ENCODE peak calls at places on chromosomes 2 and 18, in ten cellular contexts. U is SK-N-SH; D is upper lobe of right lung; Q is adrenal gland; E is Peyer's patch; X is IMR-90; F is Caco-2; W is transverse colon; V is CD8-positive, alpha-beta T cell; J is ovary. G is an unnamed sample.

GRCh38 chr2:228224410-228224809 is 42.9 kb upstream of the SPHKAP start:
- DNase-seq in X (no peak), E (no peak), F (no peak), U (no peak), D (no peak), J (no peak), W (no peak), V (no peak), Q (no peak), G (no peak)

GRCh38 chr2:71452565-71452964 is 796 bp upstream of the DYSF start:
- DNase-seq in W (no peak), F (peak; percentile 70), V (no peak), U (no peak), X (peak; percentile 38), Q (no peak), E (no peak), D (no peak), J (no peak), G (no peak)

GRCh38 chr2:84946204-84947009 is 24.6 kb upstream of the KCMF1 start:
- DNase-seq in J (no peak), V (peak; percentile 53), F (peak; percentile 29), E (peak; percentile 83), Q (no peak), U (no peak), D (no peak), X (peak; percentile 91), W (peak; percentile 77), G (no peak)

GRCh38 chr2:52128081-52128480 is 1096.1 kb upstream of the NRXN1 start:
- DNase-seq in F (no peak), E (no peak), J (no peak), X (peak; percentile 18), W (no peak), Q (no peak), V (no peak), U (no peak), D (no peak), G (no peak)

GRCh38 chr2:11514904-11515303 is 18.9 kb upstream of the GREB1 start:
- DNase-seq in E (no peak), J (no peak), W (no peak), Q (no peak), F (no peak), X (no peak), D (no peak), U (no peak), V (no peak), G (no peak)

GRCh38 chr2:201126308-201127127 is 10.6 kb downstream of the CFLAR start:
- DNase-seq in V (no peak), D (no peak), F (peak; percentile 74), Q (peak; percentile 36), U (no peak), X (peak; percentile 49), E (no peak), W (no peak), J (no peak), G (no peak)

GRCh38 chr18:31941010-31941809 is 1.7 kb downstream of the TRAPPC8 start:
- DNase-seq in E (no peak), J (no peak), X (no peak), U (no peak), W (no peak), V (no peak), Q (no peak), F (no peak), D (no peak), G (no peak)

GRCh38 chr2:37764739-37765138 is 93.3 kb upstream of the CDC42EP3 start:
- DNase-seq in U (no peak), D (no peak), F (no peak), E (no peak), Q (no peak), W (no peak), X (no peak), V (no peak), J (no peak), G (no peak)

GRCh38 chr18:43420091-43420490 is 142.8 kb upstream of the SYT4 start:
- DNase-seq in F (no peak), W (no peak), D (no peak), U (no peak), V (no peak), Q (no peak), J (no peak), X (no peak), E (no peak), G (no peak)

GRCh38 chr2:42854207-42854818 is 61.9 kb upstream of the HAAO start:
- DNase-seq in U (no peak), W (peak; percentile 27), V (no peak), E (peak; percentile 52), X (peak; percentile 23), F (no peak), J (peak; percentile 78), Q (peak; percentile 60), D (peak; percentile 63), G (no peak)

GRCh38 chr2:104846955-104847820 is 6.7 kb upstream of the POU3F3 start:
- DNase-seq in D (no peak), E (no peak), X (no peak), J (no peak), U (no peak), Q (no peak), W (no peak), V (no peak), F (no peak), G (no peak)

GRCh38 chr2:174621323-174621722 is 23.7 kb upstream of the WIPF1 start:
- DNase-seq in V (no peak), D (no peak), X (no peak), Q (no peak), F (no peak), E (no peak), J (no peak), U (no peak), W (no peak), G (no peak)

GRCh38 chr2:127103243-127104165 is 3.5 kb downstream of the BIN1 start:
- DNase-seq in F (no peak), J (no peak), U (peak; percentile 19), V (no peak), W (peak; percentile 12), X (no peak), Q (peak; percentile 59), D (no peak), E (peak; percentile 48), G (no peak)

GRCh38 chr2:134900151-134900550 is 18.5 kb upstream of the CCNT2 start:
- DNase-seq in W (no peak), X (peak; percentile 66), E (no peak), J (no peak), Q (no peak), F (no peak), U (no peak), V (no peak), D (no peak), G (no peak)

GRCh38 chr2:108444941-108445840 is 3.8 kb upstream of the GCC2 start:
- DNase-seq in D (no peak), W (no peak), X (peak; percentile 7), J (no peak), V (no peak), Q (no peak), F (no peak), U (peak; percentile 3), E (no peak), G (no peak)

DNA sequence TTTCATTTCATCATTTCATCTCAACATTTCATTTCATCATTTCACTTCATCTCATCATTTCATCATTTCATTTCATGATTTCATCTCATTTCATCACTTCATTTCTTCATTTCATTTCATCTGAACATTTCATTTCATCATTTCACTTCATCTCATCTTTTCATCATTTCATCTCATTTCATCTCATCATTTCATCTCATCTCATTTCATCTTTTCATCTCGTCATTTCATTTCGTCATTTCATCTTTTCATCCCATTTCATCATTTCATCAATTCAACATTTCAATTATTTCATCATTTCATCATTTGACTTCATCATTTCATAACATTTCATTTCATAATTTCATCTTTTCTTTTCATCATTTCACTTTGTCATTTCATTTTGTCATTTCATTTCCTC is 128.4 kb downstream of the ANKRD30BL start:
- DNase-seq in V (no peak), U (no peak), D (no peak), W (no peak), E (no peak), Q (no peak), F (no peak), J (no peak), X (no peak), G (no peak)
- H3K4me1 ChIP-seq in V (no peaks in the 10 kb centered on the region), U (no peaks in the 10 kb centered on the region), D (no peaks in the 10 kb centered on the region), W (no peaks in the 10 kb centered on the region), E (no peaks in the 10 kb centered on the region), Q (no peaks in the 10 kb centered on the region), F (no peaks in the 10 kb centered on the region), J (peaks cover 3% of the 10 kb centered on the region), X (no peaks in the 10 kb centered on the region), G (peaks cover 9% of the 10 kb centered on the region)

GRCh38 chr2:226270279-226270678 is 529.3 kb downstream of the IRS1 start:
- DNase-seq in J (no peak), V (no peak), X (no peak), F (no peak), Q (no peak), D (no peak), E (no peak), W (no peak), U (no peak), G (no peak)

GRCh38 chr2:226273440-226273839 is 526.2 kb downstream of the IRS1 start:
- DNase-seq in J (no peak), E (no peak), V (no peak), X (peak; percentile 44), U (no peak), Q (no peak), W (no peak), D (no peak), F (no peak), G (no peak)

GRCh38 chr2:226274143-226274542 is 525.5 kb downstream of the IRS1 start:
- DNase-seq in V (no peak), F (no peak), W (no peak), U (no peak), Q (no peak), D (no peak), E (no peak), J (no peak), X (peak; percentile 15), G (no peak)

DNA sequence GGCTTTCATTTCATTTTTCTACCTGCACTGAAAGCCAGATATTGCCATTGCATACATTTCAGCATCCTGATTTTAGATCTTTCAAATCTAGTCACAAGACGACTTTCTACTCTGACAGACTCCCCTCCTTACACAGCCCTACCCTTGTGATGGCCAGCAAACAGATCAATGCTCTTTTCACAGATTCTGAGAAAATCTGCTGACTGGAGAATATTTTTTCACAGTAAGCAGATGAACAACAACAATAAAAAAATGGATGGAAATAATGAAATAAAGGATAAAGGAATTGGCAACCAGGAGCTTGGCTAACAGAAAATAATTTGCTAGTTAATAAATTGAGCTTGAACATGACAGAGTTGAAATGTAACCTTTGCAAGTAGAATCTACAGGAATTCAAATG is 527.2 kb downstream of the IRS1 start:
- DNase-seq in D (no peak), U (no peak), E (no peak), F (no peak), V (no peak), Q (no peak), J (no peak), W (no peak), X (no peak), G (no peak)
- H3K4me3 ChIP-seq in D (no peak overlapping the region), U (no peak overlapping the region), E (no peak overlapping the region), F (no peak overlapping the region), V (no peak overlapping the region), Q (no peak overlapping the region), J (no peak overlapping the region), W (no peak overlapping the region), X (no peak overlapping the region), G (no peak overlapping the region)

GRCh38 chr2:205698556-205699282 is 16.4 kb downstream of the NRP2 start:
- DNase-seq in E (no peak), Q (no peak), F (no peak), W (no peak), D (no peak), J (no peak), X (peak; percentile 77), U (no peak), V (no peak), G (no peak)
- H3K4me1 ChIP-seq in E (peaks cover 8% of the 10 kb centered on the region), Q (peaks cover 99% of the 10 kb centered on the region), F (peaks cover 68% of the 10 kb centered on the region), W (peaks cover 47% of the 10 kb centered on the region), D (peaks cover 57% of the 10 kb centered on the region), J (peaks cover 43% of the 10 kb centered on the region), X (peaks cover 55% of the 10 kb centered on the region), U (peaks cover 19% of the 10 kb centered on the region), V (no peaks in the 10 kb centered on the region), G (no peaks in the 10 kb centered on the region)

GRCh38 chr18:77096031-77096371 is 36.6 kb downstream of the MBP start:
- DNase-seq in D (no peak), W (no peak), U (no peak), E (no peak), V (no peak), Q (no peak), X (no peak), J (no peak), F (no peak), G (no peak)
- H3K4me3 ChIP-seq in D (no peak overlapping the region), W (no peak overlapping the region), U (no peak overlapping the region), E (no peak overlapping the region), V (no peak overlapping the region), Q (no peak overlapping the region), X (no peak overlapping the region), J (no peak overlapping the region), F (no peak overlapping the region), G (no peak overlapping the region)

G was measured in effector memory CD4-positive, alpha-beta T cell.